ENCODE peak calls at places on chromosomes 1 and 21, in ten cellular contexts. Z is GM04503; Y is H54; L is GM06990; H is fibroblast of mammary gland; Q is activated CD4-positive, CD25-positive, alpha-beta regulatory T cell treated with anti-CD3 and anti-CD28 coated beads, Interleukin-2, amount 50 U/mL, for 16 hours; N is memory B cell; C is astrocyte of the hippocampus; A is NCI-H2029; V is BE2C. T is an unnamed sample.

GRCh38 chr1:114702699-114703098 is 7.4 kb upstream of the AMPD1 start:
- DNase-seq in V (no peak), H (no peak), Z (no peak), A (no peak), N (no peak), C (no peak), Q (no peak), L (no peak), Y (no peak), T (no peak)

GRCh38 chr1:155909894-155910293 is 1.3 kb downstream of the RIT1 start:
- DNase-seq in H (peak; percentile 37), N (no peak), A (no peak), Q (no peak), Z (no peak), L (no peak), C (peak; percentile 55), V (no peak), Y (no peak), T (no peak)

GRCh38 chr1:6100801-6101783 is 55.4 kb downstream of the KCNAB2 start:
- DNase-seq in L (no peak), Q (no peak), C (no peak), Z (no peak), Y (no peak), H (no peak), N (no peak), A (no peak), V (no peak), T (no peak)

GRCh38 chr1:6444377-6444776 is 19.8 kb downstream of the ESPN start:
- DNase-seq in N (no peak), L (no peak), Z (no peak), A (no peak), Y (no peak), V (no peak), Q (no peak), H (no peak), C (no peak), T (no peak)

GRCh38 chr21:29135481-29135880 is 5.0 kb downstream of the MAP3K7CL start:
- DNase-seq in C (no peak), H (peak; percentile 36), A (no peak), Q (no peak), Y (no peak), Z (no peak), V (no peak), N (no peak), L (no peak), T (no peak)

GRCh38 chr1:60746278-60746761 is 336.0 kb upstream of the NFIA start:
- DNase-seq in Y (no peak), N (no peak), A (no peak), Z (no peak), Q (no peak), C (peak; percentile 20), H (no peak), V (peak; percentile 63), L (no peak), T (no peak)

GRCh38 chr1:225642177-225642576 is 10.7 kb downstream of the ENAH start:
- DNase-seq in V (no peak), H (peak; percentile 52), L (no peak), Q (no peak), C (no peak), Z (no peak), Y (no peak), A (peak; percentile 45), N (no peak), T (no peak)

GRCh38 chr1:41805771-41806471 is 112.8 kb downstream of the HIVEP3 start:
- DNase-seq in H (no peak), N (no peak), Q (no peak), Y (no peak), L (no peak), A (no peak), V (no peak), C (no peak), Z (no peak), T (no peak)

GRCh38 chr1:185837711-185838110 is 103.5 kb downstream of the HMCN1 start:
- DNase-seq in H (peak; percentile 25), C (no peak), Y (no peak), Q (no peak), V (no peak), Z (no peak), A (no peak), L (no peak), N (no peak), T (no peak)

GRCh38 chr1:53947172-53947835 is 1.2 kb downstream of the LRRC42 start:
- DNase-seq in Z (no peak), L (no peak), V (no peak), Y (no peak), C (no peak), Q (no peak), N (no peak), H (no peak), A (no peak), T (no peak)

GRCh38 chr1:114061431-114061830 is 82.2 kb downstream of the OLFML3 start:
- DNase-seq in L (no peak), Q (no peak), C (no peak), N (no peak), H (peak; percentile 14), V (no peak), A (no peak), Z (no peak), Y (no peak), T (no peak)

GRCh38 chr1:101567582-101568189 is 330.9 kb downstream of the S1PR1 start:
- DNase-seq in Q (no peak), A (peak; percentile 40), V (peak; percentile 61), N (peak; percentile 43), H (peak; percentile 38), C (peak; percentile 31), Y (peak; percentile 3), L (peak; percentile 10), Z (no peak), T (no peak)

GRCh38 chr1:30413606-30414005 is 309.8 kb downstream of the MATN1 start:
- DNase-seq in Q (no peak), Z (no peak), N (no peak), Y (no peak), H (no peak), A (no peak), V (no peak), L (no peak), C (no peak), T (no peak)

GRCh38 chr1:22545126-22545525 is 18.2 kb upstream of the EPHA8 start:
- DNase-seq in Q (no peak), L (no peak), Z (no peak), A (no peak), H (no peak), N (no peak), V (no peak), C (no peak), Y (no peak), T (no peak)

GRCh38 chr1:244988521-244988920 is 124.2 kb upstream of the HNRNPU start:
- DNase-seq in A (no peak), Q (no peak), V (no peak), Y (no peak), L (no peak), H (no peak), Z (no peak), C (no peak), N (no peak), T (no peak)

GRCh38 chr1:77509051-77509492 is 173.4 kb downstream of the ZZZ3 start:
- DNase-seq in A (no peak), N (no peak), H (no peak), C (no peak), L (no peak), V (no peak), Y (no peak), Q (no peak), Z (no peak), T (no peak)

GRCh38 chr1:17502326-17502778 is 37.1 kb upstream of the ARHGEF10L start:
- DNase-seq in N (peak; percentile 63), H (peak; percentile 92), Y (peak; percentile 61), V (peak; percentile 80), L (peak; percentile 62), C (peak; percentile 91), Z (peak; percentile 70), A (peak; percentile 84), Q (no peak), T (peak; percentile 52)

GRCh38 chr1:162822391-162823200 is 32.1 kb downstream of the HSD17B7 start:
- DNase-seq in C (peak; percentile 45), L (no peak), Q (no peak), N (no peak), A (no peak), Y (peak; percentile 53), Z (no peak), V (peak; percentile 66), H (peak; percentile 11), T (no peak)

GRCh38 chr1:66239834-66240233 is 294.1 kb upstream of the SGIP1 start:
- DNase-seq in V (no peak), L (no peak), Q (no peak), N (no peak), H (no peak), Z (no peak), C (peak; percentile 34), Y (no peak), A (no peak), T (no peak)

GRCh38 chr1:234973426-234974250 is 155.0 kb downstream of the TOMM20 start:
- DNase-seq in H (no peak), A (peak; percentile 86), Z (no peak), C (no peak), L (no peak), N (no peak), Q (no peak), V (no peak), Y (no peak), T (no peak)

GRCh38 chr21:14557413-14557812 is 11.3 kb upstream of the SAMSN1 start:
- DNase-seq in C (no peak), V (no peak), Z (no peak), Y (no peak), Q (no peak), A (no peak), N (peak; percentile 32), L (no peak), H (no peak), T (no peak)

GRCh38 chr21:45570826-45571601 is 28.8 kb upstream of the SLC19A1 start:
- DNase-seq in V (peak; percentile 98), H (peak; percentile 40), A (no peak), C (no peak), Y (no peak), N (no peak), Q (no peak), L (no peak), Z (peak; percentile 65), T (no peak)

GRCh38 chr1:85992756-85993155 is 163.8 kb downstream of the COL24A1 start:
- DNase-seq in L (peak; percentile 47), C (peak; percentile 38), Q (no peak), A (no peak), Z (peak; percentile 37), Y (no peak), V (no peak), N (no peak), H (peak; percentile 72), T (peak; percentile 48)

GRCh38 chr21:42164064-42164789 is 54.7 kb upstream of the ABCG1 start:
- DNase-seq in A (peak; percentile 36), C (no peak), V (peak; percentile 64), Z (no peak), N (peak; percentile 53), Q (no peak), H (no peak), Y (no peak), L (no peak), T (no peak)

GRCh38 chr1:54557956-54558355 is 9.9 kb downstream of the ACOT11 start:
- DNase-seq in Z (no peak), Q (no peak), C (no peak), L (no peak), A (no peak), Y (no peak), H (no peak), V (no peak), N (no peak), T (no peak)

GRCh38 chr1:50853325-50853724 is 106.7 kb downstream of the FAF1 start:
- DNase-seq in Y (no peak), H (no peak), Z (no peak), Q (no peak), L (no peak), N (no peak), A (no peak), V (no peak), C (no peak), T (no peak)

GRCh38 chr1:40861227-40862003 is 748 bp downstream of the CITED4 start:
- DNase-seq in C (peak; percentile 76), Y (no peak), H (peak; percentile 51), Q (no peak), L (no peak), Z (no peak), V (no peak), A (peak; percentile 87), N (peak; percentile 31), T (no peak)

GRCh38 chr1:5267603-5268235 is 613.3 kb downstream of the AJAP1 start:
- DNase-seq in H (no peak), A (no peak), Z (no peak), N (no peak), V (no peak), Q (no peak), C (no peak), L (no peak), Y (no peak), T (no peak)

T was measured in HFF-Myc.